ENCODE peak calls at places on chromosomes 2 and 18, in eight cellular contexts. M is HCT116, L is ovary, J is breast epithelium, W is H1, B is sigmoid colon, P is IMR-90, X is esophagus squamous epithelium. C is an unnamed sample.
A peak's percentile ranks its signal among the peaks of the same experiment; 100 is the strongest.

GRCh38 chr2:72538486-72538885 is 287.3 kb downstream of the EXOC6B start:
- DNase-seq in M (no peak), L (no peak), J (no peak), W (no peak), B (no peak), P (no peak), X (no peak), C (no peak)

GRCh38 chr18:31659574-31660149 is 24.7 kb downstream of the B4GALT6 start:
- DNase-seq in M (no peak), L (no peak), J (no peak), W (no peak), B (no peak), P (no peak), X (no peak), C (no peak)

GRCh38 chr2:179377296-179377695 is 112.7 kb upstream of the SESTD1 start:
- DNase-seq in M (no peak), L (no peak), J (no peak), W (no peak), B (no peak), P (peak; percentile 11), X (no peak), C (no peak)

GRCh38 chr18:41072946-41073345 is 882.1 kb upstream of the PIK3C3 start:
- DNase-seq in M (no peak), L (no peak), J (no peak), W (no peak), B (no peak), P (peak; percentile 52), X (no peak), C (no peak)

GRCh38 chr2:82007051-82007664 is 1702.6 kb upstream of the LRRTM1 start:
- DNase-seq in M (no peak), L (no peak), J (no peak), W (no peak), B (no peak), P (no peak), X (no peak), C (no peak)

GRCh38 chr18:54957295-54957694 is 2.0 kb downstream of the CCDC68 start:
- DNase-seq in M (no peak), L (peak; percentile 32), J (no peak), W (no peak), B (no peak), P (no peak), X (no peak), C (peak; percentile 62)

GRCh38 chr2:44844651-44845270 is 96.7 kb upstream of the SIX3 start:
- DNase-seq in M (no peak), L (no peak), J (no peak), W (no peak), B (no peak), P (no peak), X (no peak), C (no peak)

GRCh38 chr2:21118302-21118920 is 5.4 kb upstream of the TDRD15 start:
- DNase-seq in M (peak; percentile 26), L (no peak), J (no peak), W (no peak), B (no peak), P (peak; percentile 14), X (no peak), C (no peak)

GRCh38 chr2:118221952-118222594 is 133.8 kb downstream of the INSIG2 start:
- DNase-seq in M (peak; percentile 53), L (peak; percentile 21), J (no peak), W (peak; percentile 52), B (no peak), P (peak; percentile 76), X (no peak), C (peak; percentile 31)

GRCh38 chr2:240365971-240366471 is 69.4 kb upstream of the GPC1 start:
- DNase-seq in M (no peak), L (no peak), J (no peak), W (no peak), B (no peak), P (no peak), X (no peak), C (no peak)

GRCh38 chr2:231708050-231708772 is at the start of gene PTMA:
- DNase-seq in M (peak; percentile 99), L (peak; percentile 100), J (peak; percentile 100), W (peak; percentile 98), B (peak; percentile 100), P (peak; percentile 100), X (peak; percentile 97), C (peak; percentile 100)

GRCh38 chr2:231707625-231708049 is 688 bp upstream of the PTMA start:
- DNase-seq in M (peak; percentile 36), L (peak; percentile 81), J (peak; percentile 73), W (peak; percentile 85), B (no peak), P (no peak), X (peak; percentile 54), C (peak; percentile 67)

GRCh38 chr2:231709636-231709980 is 1.3 kb downstream of the PTMA start:
- DNase-seq in M (no peak), L (peak; percentile 62), J (no peak), W (peak; percentile 57), B (peak; percentile 84), P (no peak), X (peak; percentile 21), C (peak; percentile 34)

GRCh38 chr2:231708773-231709635 is 679 bp downstream of the PTMA start:
- DNase-seq in M (no peak), L (peak; percentile 66), J (no peak), W (peak; percentile 50), B (no peak), P (peak; percentile 31), X (no peak), C (peak; percentile 24)

DNA sequence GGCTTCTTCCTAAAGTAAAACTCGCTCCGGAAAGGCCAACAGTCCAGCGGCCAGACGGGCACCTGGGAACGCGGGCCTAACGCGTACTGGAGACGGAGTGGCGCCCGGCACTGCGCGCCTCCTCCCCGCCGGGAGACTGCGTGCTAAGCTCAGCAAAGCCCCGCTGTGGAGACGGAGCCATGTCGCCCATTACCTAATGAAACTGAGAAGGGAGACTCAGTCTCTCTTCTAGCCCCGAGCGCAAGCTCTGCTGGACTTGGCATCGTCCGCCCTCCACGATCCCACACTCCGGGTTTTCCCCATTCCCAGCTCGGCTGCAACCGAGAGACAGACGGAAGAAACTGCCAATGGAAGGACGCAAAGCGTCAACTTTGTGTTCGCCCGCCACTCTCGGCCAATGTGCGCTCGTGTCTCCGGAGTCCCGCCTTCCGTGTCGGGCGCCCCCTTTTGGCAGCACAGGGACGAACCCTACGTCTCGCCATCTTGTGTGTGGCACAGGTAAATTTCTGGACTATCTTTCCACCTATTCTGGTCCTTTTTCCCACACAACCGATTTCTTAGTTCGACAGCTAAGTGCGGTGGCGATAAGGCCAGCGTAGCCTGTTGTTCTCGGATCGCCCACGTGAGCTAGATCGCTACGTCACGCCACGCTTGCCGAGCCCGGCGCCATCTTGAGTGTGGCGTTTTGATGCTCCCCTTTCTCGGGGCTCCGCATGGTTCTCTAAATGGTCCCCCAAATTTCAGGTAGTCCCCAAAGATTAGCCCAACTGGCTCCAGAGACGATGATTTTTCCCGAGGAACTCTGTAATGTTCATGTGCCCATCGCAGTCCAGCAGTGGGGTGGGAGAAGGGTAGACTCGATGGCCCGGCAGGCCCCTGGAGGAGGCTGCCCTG is 1.3 kb upstream of the PTMA start:
- DNase-seq in M (peak; percentile 98), L (peak; percentile 99), J (peak; percentile 99), W (peak; percentile 98), B (peak; percentile 100), P (peak; percentile 99), X (peak; percentile 76), C (peak; percentile 99)
- TF ChIP-seq POLR2A in M (no peak), L (peak; percentile 95), J (peak; percentile 89), W (peak; percentile 96), B (peak; percentile 86), P (no peak), X (peak; percentile 90), C (peak; percentile 90)

GRCh38 chr2:9213477-9214051 is 7.0 kb downstream of the ASAP2 start:
- DNase-seq in M (no peak), L (no peak), J (no peak), W (no peak), B (no peak), P (no peak), X (no peak), C (no peak)
- H3K4me3 ChIP-seq in M (no peak overlapping the region), L (no peak overlapping the region), J (no peak overlapping the region), W (no peak overlapping the region), B (no peak overlapping the region), P (no peak overlapping the region), X (no peak overlapping the region), C (no peak overlapping the region)

GRCh38 chr2:17752892-17753802 is 463 bp downstream of the SMC6 start:
- DNase-seq in M (no peak), L (no peak), J (peak; percentile 53), W (no peak), B (peak; percentile 66), P (peak; percentile 34), X (no peak), C (peak; percentile 23)

GRCh38 chr2:17747684-17748452 is 5.7 kb downstream of the SMC6 start:
- DNase-seq in M (no peak), L (no peak), J (no peak), W (no peak), B (no peak), P (peak; percentile 48), X (no peak), C (no peak)

GRCh38 chr2:17752281-17752680 is 1.3 kb downstream of the SMC6 start:
- DNase-seq in M (no peak), L (no peak), J (no peak), W (no peak), B (no peak), P (no peak), X (no peak), C (no peak)

GRCh38 chr2:17748745-17749144 is 4.9 kb downstream of the SMC6 start:
- DNase-seq in M (no peak), L (no peak), J (no peak), W (no peak), B (no peak), P (no peak), X (no peak), C (no peak)

GRCh38 chr2:17749753-17750438 is 3.7 kb downstream of the SMC6 start:
- DNase-seq in M (no peak), L (no peak), J (no peak), W (no peak), B (no peak), P (no peak), X (no peak), C (no peak)
- H3K36me3 ChIP-seq in M (peaks cover 2% of the 10 kb centered on the region), L (no peaks in the 10 kb centered on the region), J (no peaks in the 10 kb centered on the region), W (no peaks in the 10 kb centered on the region), B (no peaks in the 10 kb centered on the region), P (no peaks in the 10 kb centered on the region), X (no peaks in the 10 kb centered on the region), C (no peaks in the 10 kb centered on the region)

DNA sequence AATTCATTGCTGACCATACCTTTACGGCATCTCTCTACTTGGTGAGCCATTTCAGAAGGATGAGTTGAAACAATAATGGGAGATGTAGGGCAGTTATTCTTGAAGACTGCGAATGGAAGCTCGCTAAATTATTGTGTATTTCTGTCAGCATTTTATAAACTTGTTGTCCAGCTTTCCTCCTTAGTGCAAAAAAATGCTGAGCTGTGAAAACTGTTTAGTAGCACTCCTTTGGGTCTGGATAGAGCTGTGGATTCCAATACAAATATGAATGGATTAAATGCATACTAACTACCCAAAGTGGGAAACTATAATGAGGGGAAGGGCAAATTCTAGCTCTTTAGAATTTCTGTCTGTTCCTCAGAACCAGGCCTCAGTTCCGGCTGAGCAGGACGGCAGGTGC is 461.6 kb downstream of the TXNL1 start:
- DNase-seq in M (no peak), L (no peak), J (no peak), W (no peak), B (no peak), P (no peak), X (no peak), C (no peak)
- TF ChIP-seq POLR2A in M (no peak), L (no peak), J (no peak), W (no peak), B (no peak), P (no peak), X (no peak), C (no peak)

C was measured in prostate gland.